ENCODE peak calls at places on chromosomes 16 and 17, in six cellular contexts. One of them, this sample, is unnamed.
A peak's percentile ranks its signal among the peaks of the same experiment; 100 is the strongest.

GRCh38 chr17:64216385-64217248 is 46.4 kb downstream of the TEX2 start:
- DNase-seq in ACHN: no peak
- DNase-seq in hippocampal formation: no peak
- DNase-seq in NCI-H1694 treated with DMSO at 0.1 percent for 48 hours: peak; percentile 21
- DNase-seq in AG09319: no peak
- DNase-seq in HS-27A: no peak
- DNase-seq in this sample: no peak

GRCh38 chr17:59367657-59368045 is 36.2 kb downstream of the YPEL2 start:
- DNase-seq in hippocampal formation: no peak
- DNase-seq in HS-27A: no peak
- DNase-seq in NCI-H1694 treated with DMSO at 0.1 percent for 48 hours: no peak
- DNase-seq in AG09319: no peak
- DNase-seq in ACHN: no peak
- DNase-seq in this sample: peak; percentile 50

GRCh38 chr17:71496552-71496951 is 624.3 kb upstream of the SOX9 start:
- DNase-seq in hippocampal formation: no peak
- DNase-seq in ACHN: no peak
- DNase-seq in NCI-H1694 treated with DMSO at 0.1 percent for 48 hours: no peak
- DNase-seq in HS-27A: no peak
- DNase-seq in AG09319: no peak
- DNase-seq in this sample: peak; percentile 49

GRCh38 chr16:87123356-87124001 is 193.7 kb downstream of the C16orf95 start:
- DNase-seq in hippocampal formation: no peak
- DNase-seq in NCI-H1694 treated with DMSO at 0.1 percent for 48 hours: no peak
- DNase-seq in AG09319: no peak
- DNase-seq in ACHN: no peak
- DNase-seq in HS-27A: no peak
- DNase-seq in this sample: no peak

GRCh38 chr17:64496348-64496785 is 487 bp downstream of the POLG2 start:
- DNase-seq in NCI-H1694 treated with DMSO at 0.1 percent for 48 hours: no peak
- DNase-seq in HS-27A: no peak
- DNase-seq in AG09319: no peak
- DNase-seq in ACHN: peak; percentile 25
- DNase-seq in hippocampal formation: no peak
- DNase-seq in this sample: no peak

GRCh38 chr16:11681977-11682654 is 13.9 kb downstream of the SNN start:
- DNase-seq in hippocampal formation: no peak
- DNase-seq in HS-27A: no peak
- DNase-seq in AG09319: no peak
- DNase-seq in NCI-H1694 treated with DMSO at 0.1 percent for 48 hours: no peak
- DNase-seq in ACHN: no peak
- DNase-seq in this sample: no peak

GRCh38 chr17:67994827-67995567 is 1.3 kb downstream of the C17orf58 start:
- DNase-seq in NCI-H1694 treated with DMSO at 0.1 percent for 48 hours: peak; percentile 25
- DNase-seq in hippocampal formation: no peak
- DNase-seq in HS-27A: no peak
- DNase-seq in AG09319: peak; percentile 81
- DNase-seq in ACHN: peak; percentile 78
- DNase-seq in this sample: peak; percentile 80

GRCh38 chr16:89365044-89365467 is 125.3 kb downstream of the ANKRD11 start:
- DNase-seq in ACHN: peak; percentile 56
- DNase-seq in hippocampal formation: no peak
- DNase-seq in HS-27A: no peak
- DNase-seq in AG09319: no peak
- DNase-seq in NCI-H1694 treated with DMSO at 0.1 percent for 48 hours: no peak
- DNase-seq in this sample: peak; percentile 68

GRCh38 chr16:55136356-55136755 is 187.6 kb upstream of the IRX6 start:
- DNase-seq in AG09319: no peak
- DNase-seq in NCI-H1694 treated with DMSO at 0.1 percent for 48 hours: no peak
- DNase-seq in HS-27A: no peak
- DNase-seq in ACHN: no peak
- DNase-seq in hippocampal formation: no peak
- DNase-seq in this sample: peak; percentile 56

This sample was measured in bronchial epithelial cell.